ENCODE peak calls at places on chromosomes 3 and 15, in nine cellular contexts. K is psoas muscle, T is GM03348, S is fibroblast of lung, O is NCI-H345, V is nucleus accumbens, Z is uterus, F is G401, N is AG08396. M is an unnamed sample.

GRCh38 chr3:19029837-19030835 is 118.2 kb upstream of the KCNH8 start:
- DNase-seq in Z (no peak), S (no peak), V (no peak), N (no peak), F (no peak), K (no peak), O (no peak), T (no peak), M (no peak)

GRCh38 chr15:73988075-73988969 is 3.8 kb downstream of the STOML1 start:
- DNase-seq in V (no peak), O (no peak), F (no peak), K (no peak), N (no peak), S (no peak), Z (no peak), T (no peak), M (peak)

GRCh38 chr3:167675835-167676234 is 22.1 kb upstream of the WDR49 start:
- DNase-seq in Z (no peak), O (no peak), K (no peak), T (no peak), F (no peak), N (no peak), V (no peak), S (peak), M (no peak)

GRCh38 chr3:175155172-175155571 is 296.0 kb downstream of the NAALADL2 start:
- DNase-seq in K (no peak), Z (no peak), O (peak), S (no peak), V (no peak), F (no peak), N (no peak), T (no peak), M (no peak)

GRCh38 chr15:41507820-41508290 is 5.8 kb downstream of the LTK start:
- DNase-seq in Z (no peak), N (no peak), T (no peak), V (no peak), F (peak), O (no peak), S (no peak), K (no peak), M (no peak)

GRCh38 chr15:96361309-96362000 is 31.0 kb downstream of the NR2F2 start:
- DNase-seq in N (no peak), S (no peak), O (no peak), V (no peak), F (peak), K (no peak), Z (peak), T (no peak), M (no peak)

GRCh38 chr3:31710123-31710841 is 177.6 kb downstream of the STT3B start:
- DNase-seq in S (no peak), Z (no peak), N (no peak), O (no peak), K (no peak), T (no peak), V (no peak), F (no peak), M (no peak)

GRCh38 chr3:147945968-147946519 is 536.9 kb downstream of the ZIC1 start:
- DNase-seq in S (peak), N (peak), K (peak), V (no peak), F (no peak), T (peak), Z (peak), O (no peak), M (peak)

GRCh38 chr15:72740202-72740601 is 43.4 kb downstream of the ADPGK start:
- DNase-seq in S (no peak), N (no peak), Z (no peak), T (no peak), K (no peak), F (no peak), V (no peak), O (no peak), M (no peak)

GRCh38 chr15:62769604-62770003 is 272.9 kb upstream of the TPM1 start:
- DNase-seq in K (no peak), T (peak), O (no peak), N (no peak), V (no peak), F (no peak), S (peak), Z (no peak), M (peak)

GRCh38 chr3:16290007-16290826 is 25.2 kb downstream of the OXNAD1 start:
- DNase-seq in F (peak), T (peak), N (peak), V (no peak), O (peak), S (peak), K (no peak), Z (peak), M (peak)

GRCh38 chr15:43213466-43213865 is 7.4 kb downstream of the EPB42 start:
- DNase-seq in K (no peak), N (no peak), T (no peak), S (no peak), V (no peak), F (no peak), Z (no peak), O (no peak), M (no peak)

GRCh38 chr15:78714890-78715289 is 73.9 kb upstream of the CHRNB4 start:
- DNase-seq in Z (no peak), N (no peak), S (peak), V (no peak), T (no peak), K (no peak), F (peak), O (no peak), M (no peak)

GRCh38 chr3:171695476-171695875 is 114.8 kb downstream of the PLD1 start:
- DNase-seq in Z (no peak), S (peak), V (no peak), K (no peak), N (no peak), F (no peak), O (no peak), T (peak), M (no peak)

GRCh38 chr3:66393486-66394260 is 107.1 kb downstream of the LRIG1 start:
- DNase-seq in S (no peak), K (peak), N (no peak), V (no peak), F (peak), O (peak), Z (no peak), T (peak), M (no peak)

GRCh38 chr3:50204804-50205718 is at the start of gene SLC38A3:
- DNase-seq in S (no peak), Z (no peak), N (peak), F (no peak), O (peak), K (peak), T (peak), V (no peak), M (no peak)

GRCh38 chr3:53320697-53321096 is 26.6 kb downstream of the DCP1A start:
- DNase-seq in S (peak), O (no peak), F (no peak), V (no peak), Z (no peak), K (peak), T (peak), N (no peak), M (no peak)

GRCh38 chr15:66698318-66698961 is 3.6 kb upstream of the SMAD6 start:
- DNase-seq in T (peak), K (peak), Z (peak), O (peak), F (peak), S (peak), V (no peak), N (peak), M (no peak)

GRCh38 chr3:152728346-152728980 is 106.5 kb upstream of the P2RY1 start:
- DNase-seq in F (no peak), N (no peak), V (no peak), T (no peak), K (no peak), Z (no peak), S (peak), O (no peak), M (no peak)

GRCh38 chr3:68090571-68090970 is 436.2 kb upstream of the SUCLG2 start:
- DNase-seq in F (no peak), S (no peak), T (no peak), Z (no peak), O (no peak), V (no peak), N (no peak), K (no peak), M (peak)

GRCh38 chr3:142288032-142288638 is 62.8 kb upstream of the GK5 start:
- DNase-seq in F (no peak), S (no peak), K (no peak), T (no peak), N (no peak), O (no peak), Z (no peak), V (no peak), M (no peak)

GRCh38 chr3:29331830-29332637 is 51.2 kb downstream of the RBMS3 start:
- DNase-seq in N (no peak), Z (no peak), V (no peak), O (no peak), F (no peak), T (no peak), K (no peak), S (no peak), M (no peak)

GRCh38 chr3:128813003-128813564 is 66.3 kb upstream of the ACAD9 start:
- DNase-seq in O (no peak), S (no peak), F (no peak), Z (no peak), T (no peak), N (no peak), V (no peak), K (no peak), M (no peak)

GRCh38 chr15:25177955-25178801 is 223.4 kb downstream of the SNRPN start:
- DNase-seq in K (peak), F (no peak), N (no peak), Z (peak), O (no peak), S (no peak), V (no peak), T (peak), M (no peak)

GRCh38 chr15:69000725-69001503 is 13.6 kb upstream of the NOX5 start:
- DNase-seq in F (no peak), T (no peak), N (no peak), Z (no peak), V (no peak), K (no peak), S (no peak), O (no peak), M (no peak)

GRCh38 chr15:89362203-89363101 is 27.8 kb upstream of the POLG start:
- DNase-seq in S (no peak), K (no peak), F (peak), V (no peak), Z (no peak), N (no peak), T (no peak), O (peak), M (no peak)

GRCh38 chr3:160226740-160227048 is 1.5 kb downstream of the C3orf80 start:
- DNase-seq in O (no peak), N (no peak), T (no peak), K (no peak), F (no peak), V (no peak), Z (no peak), S (no peak), M (no peak)

GRCh38 chr3:138775254-138775595 is 59.5 kb downstream of the PIK3CB start:
- DNase-seq in F (no peak), Z (no peak), O (no peak), T (no peak), V (no peak), K (no peak), N (no peak), S (no peak), M (no peak)

M was measured in kidney glomerular epithelial cell.